ENCODE peak calls at places on chromosomes 7 and 10, in seven cellular contexts. H is NCI-H187 treated with DMSO at 0.1 percent for 48 hours, J is activated T-helper 1 cell treated with Interleukin-2 at 50 U/mL for 16 hours, X is neuronal stem cell, I is GM12865, D is germinal center, Z is cardiac muscle cell. T is an unnamed sample.

GRCh38 chr10:6746782-6747181 is 166.7 kb upstream of the PRKCQ start:
- DNase-seq in H (no peak), I (no peak), X (no peak), D (no peak), Z (no peak), J (no peak), T (no peak)

GRCh38 chr10:72665925-72666324 is 26.0 kb upstream of the MCU start:
- DNase-seq in H (no peak), I (no peak), X (no peak), J (no peak), D (no peak), Z (no peak), T (no peak)

GRCh38 chr7:152615052-152615741 is 60.7 kb downstream of the XRCC2 start:
- DNase-seq in Z (peak; percentile 60), X (no peak), H (no peak), D (no peak), I (no peak), J (no peak), T (no peak)

GRCh38 chr10:114551310-114551972 is 106.6 kb downstream of the ABLIM1 start:
- DNase-seq in J (no peak), Z (no peak), H (no peak), D (no peak), X (no peak), I (no peak), T (no peak)

GRCh38 chr10:7417103-7417623 is 6.3 kb upstream of the SFMBT2 start:
- DNase-seq in J (no peak), Z (no peak), H (no peak), I (peak; percentile 51), X (no peak), D (no peak), T (no peak)

GRCh38 chr10:97466755-97467154 is 20.8 kb downstream of the ZDHHC16 start:
- DNase-seq in H (no peak), I (no peak), J (no peak), D (no peak), X (no peak), Z (no peak), T (no peak)

GRCh38 chr7:295155-296154 is 5.5 kb downstream of the FOXL3 start:
- DNase-seq in J (no peak), I (no peak), D (no peak), Z (no peak), H (no peak), X (no peak), T (peak; percentile 69)

GRCh38 chr10:58796242-58796641 is 283.6 kb downstream of the BICC1 start:
- DNase-seq in X (no peak), J (no peak), Z (no peak), H (no peak), I (no peak), D (no peak), T (no peak)

GRCh38 chr7:98613601-98614425 is 3.3 kb upstream of the NPTX2 start:
- DNase-seq in X (peak; percentile 84), I (peak; percentile 21), Z (peak; percentile 76), J (no peak), D (no peak), H (no peak), T (no peak)

GRCh38 chr7:11077816-11078215 is 104.1 kb downstream of the PHF14 start:
- DNase-seq in J (no peak), Z (no peak), X (no peak), H (no peak), I (no peak), D (no peak), T (no peak)

T was measured in suprapubic skin.